ENCODE peak calls at places on chromosome 10, in five cellular contexts. O, T, V, A and P are unnamed samples.

GRCh38 chr10:31754803-31755624 is 173.6 kb downstream of the ARHGAP12 start:
- DNase-seq in O (no peak), T (no peak), V (no peak), A (no peak), P (no peak)

GRCh38 chr10:104123397-104123796 is 1.4 kb downstream of the SFR1 start:
- DNase-seq in O (peak), T (no peak), V (no peak), A (no peak), P (no peak)

GRCh38 chr10:30719832-30720231 is 90.3 kb upstream of the LYZL2 start:
- DNase-seq in O (no peak), T (no peak), V (no peak), A (no peak), P (no peak)

GRCh38 chr10:88922041-88922440 is 30.5 kb downstream of the ACTA2 start:
- DNase-seq in O (no peak), T (no peak), V (no peak), A (no peak), P (no peak)

GRCh38 chr10:105793071-105793470 is 1152.0 kb downstream of the SORCS3 start:
- DNase-seq in O (no peak), T (no peak), V (no peak), A (no peak), P (no peak)

GRCh38 chr10:84401838-84402611 is 73.6 kb downstream of the CCSER2 start:
- DNase-seq in O (no peak), T (no peak), V (no peak), A (no peak), P (no peak)

GRCh38 chr10:46250481-46250880 is 36.3 kb upstream of the ANTXRL start:
- DNase-seq in O (no peak), T (no peak), V (no peak), A (no peak), P (no peak)

GRCh38 chr10:91816986-91817385 is 18.8 kb downstream of the TNKS2 start:
- DNase-seq in O (no peak), T (no peak), V (no peak), A (no peak), P (no peak)

GRCh38 chr10:26997610-26998009 is 102.7 kb downstream of the ANKRD26 start:
- DNase-seq in O (no peak), T (no peak), V (no peak), A (no peak), P (no peak)

GRCh38 chr10:68559872-68560200 is 301 bp upstream of the TET1 start:
- DNase-seq in O (no peak), T (no peak), V (no peak), A (no peak), P (peak)

GRCh38 chr10:29714096-29714874 is 79.5 kb upstream of the SVIL start:
- DNase-seq in O (no peak), T (no peak), V (no peak), A (no peak), P (no peak)

GRCh38 chr10:132850896-132851295 is 64.9 kb upstream of the NKX6-2 start:
- DNase-seq in O (no peak), T (no peak), V (no peak), A (no peak), P (no peak)

GRCh38 chr10:4280481-4281206 is 495.6 kb upstream of the KLF6 start:
- DNase-seq in O (no peak), T (no peak), V (no peak), A (no peak), P (no peak)

GRCh38 chr10:112302335-112302734 is 19.1 kb downstream of the TECTB start:
- DNase-seq in O (no peak), T (no peak), V (no peak), A (no peak), P (no peak)

DNA sequence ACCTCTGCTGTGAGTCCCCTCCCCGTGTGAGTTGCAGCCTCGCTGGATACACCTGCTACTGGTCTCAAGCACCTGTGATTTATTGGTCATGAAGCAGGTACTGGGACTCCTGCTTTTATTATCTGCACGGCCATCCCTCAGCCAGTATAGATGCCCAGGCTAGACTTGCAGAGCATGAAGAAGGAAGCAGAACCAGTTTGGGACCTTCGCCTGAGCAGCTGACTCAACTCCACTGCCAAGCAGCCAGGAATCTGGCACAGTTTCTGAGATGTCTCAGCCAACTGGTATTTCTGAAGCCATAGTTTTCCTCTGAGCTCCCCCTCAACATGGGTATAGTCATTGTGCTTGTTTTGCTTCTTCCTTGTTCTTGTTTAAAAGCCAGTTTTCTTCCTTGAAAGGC is 28.0 kb upstream of the SLC39A12 start:
- DNase-seq in O (no peak), T (peak), V (no peak), A (no peak), P (no peak)
- TF ChIP-seq CTCF in O (no peak), T (no peak), V (no peak), A (no peak), P (no peak)

DNA sequence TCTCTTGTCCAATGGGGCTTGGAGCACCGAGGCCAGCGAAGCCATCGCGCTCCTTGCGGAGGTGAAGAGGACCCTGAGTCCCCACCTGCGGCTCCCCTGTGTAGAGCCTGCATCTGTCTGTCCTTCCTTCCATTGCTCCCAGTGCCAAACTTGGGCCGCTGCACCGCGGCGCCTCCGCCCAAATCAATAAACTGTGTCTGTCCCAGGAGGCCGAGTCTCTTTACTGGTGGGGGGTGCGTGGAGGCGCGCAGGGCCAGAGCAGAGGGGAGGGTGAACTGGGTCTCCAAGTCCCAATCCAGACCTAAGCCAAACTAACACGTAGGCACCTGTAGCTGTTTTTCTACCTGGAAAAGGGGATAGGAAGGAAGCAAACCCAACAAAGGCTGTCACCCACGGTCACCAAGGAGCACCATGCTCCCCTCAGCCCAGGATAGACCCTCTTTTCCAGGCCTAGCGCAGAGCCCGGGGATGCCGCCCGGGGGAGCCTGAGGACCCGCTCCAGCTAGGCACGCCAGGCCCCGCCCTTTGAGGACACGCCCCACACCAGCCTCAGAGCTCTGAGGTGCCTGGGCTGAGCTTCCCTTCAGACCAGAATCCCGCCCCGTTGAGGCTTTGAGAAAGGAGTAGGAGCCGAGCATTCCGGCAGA is 1.2 kb upstream of the CHAT start:
- DNase-seq in O (peak), T (no peak), V (peak), A (no peak), P (peak)
- TF ChIP-seq CTCF in O (no peak), T (no peak), V (no peak), A (no peak), P (no peak)

GRCh38 chr10:101063162-101063525 is 1.4 kb downstream of the KAZALD1 start:
- DNase-seq in O (no peak), T (no peak), V (no peak), A (no peak), P (peak)

GRCh38 chr10:101063548-101064414 is 2.0 kb downstream of the KAZALD1 start:
- DNase-seq in O (no peak), T (no peak), V (no peak), A (no peak), P (no peak)

GRCh38 chr10:101060951-101061813 is 607 bp upstream of the KAZALD1 start:
- DNase-seq in O (peak), T (peak), V (peak), A (peak), P (peak)

GRCh38 chr10:101061814-101062230 is at the start of gene KAZALD1:
- DNase-seq in O (no peak), T (no peak), V (peak), A (no peak), P (no peak)

DNA sequence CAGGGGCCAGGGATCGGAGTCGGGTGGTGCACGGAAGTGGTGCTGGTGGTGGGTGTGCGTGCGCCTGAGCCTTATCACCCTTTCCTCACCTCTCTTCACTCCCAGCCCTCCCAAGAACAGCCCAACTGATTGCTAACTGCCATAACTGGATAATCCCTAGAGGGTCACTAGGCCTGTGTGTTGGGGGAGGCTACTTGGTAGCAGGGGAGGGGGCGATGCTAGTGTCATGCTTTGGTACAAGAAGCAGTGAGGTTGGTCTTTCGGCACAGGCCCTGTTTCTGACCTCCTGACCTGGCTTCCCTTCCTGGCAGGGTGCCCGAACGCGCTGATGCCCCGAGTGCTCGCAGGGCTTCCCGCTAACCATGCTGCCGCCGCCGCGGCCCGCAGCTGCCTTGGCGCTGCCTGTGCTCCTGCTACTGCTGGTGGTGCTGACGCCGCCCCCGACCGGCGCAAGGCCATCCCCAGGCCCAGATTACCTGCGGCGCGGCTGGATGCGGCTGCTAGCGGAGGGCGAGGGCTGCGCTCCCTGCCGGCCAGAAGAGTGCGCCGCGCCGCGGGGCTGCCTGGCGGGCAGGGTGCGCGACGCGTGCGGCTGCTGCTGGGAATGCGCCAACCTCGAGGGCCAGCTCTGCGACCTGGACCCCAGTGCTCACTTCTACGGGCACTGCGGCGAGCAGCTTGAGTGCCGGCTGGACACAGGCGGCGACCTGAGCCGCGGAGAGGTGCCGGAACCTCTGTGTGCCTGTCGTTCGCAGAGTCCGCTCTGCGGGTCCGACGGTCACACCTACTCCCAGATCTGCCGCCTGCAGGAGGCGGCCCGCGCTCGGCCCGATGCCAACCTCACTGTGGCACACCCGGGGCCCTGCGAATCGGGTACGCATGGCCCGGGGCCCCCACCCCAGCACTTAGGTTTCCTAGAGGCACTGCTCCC is 707 bp downstream of the KAZALD1 start:
- DNase-seq in O (peak), T (no peak), V (peak), A (peak), P (peak)
- TF ChIP-seq CTCF in O (peak), T (peak), V (peak), A (peak), P (peak)

GRCh38 chr10:43265799-43266721 is 805 bp downstream of the RASGEF1A start:
- DNase-seq in O (peak), T (no peak), V (no peak), A (no peak), P (peak)
- TF ChIP-seq CTCF in O (no peak), T (no peak), V (no peak), A (no peak), P (peak)

DNA sequence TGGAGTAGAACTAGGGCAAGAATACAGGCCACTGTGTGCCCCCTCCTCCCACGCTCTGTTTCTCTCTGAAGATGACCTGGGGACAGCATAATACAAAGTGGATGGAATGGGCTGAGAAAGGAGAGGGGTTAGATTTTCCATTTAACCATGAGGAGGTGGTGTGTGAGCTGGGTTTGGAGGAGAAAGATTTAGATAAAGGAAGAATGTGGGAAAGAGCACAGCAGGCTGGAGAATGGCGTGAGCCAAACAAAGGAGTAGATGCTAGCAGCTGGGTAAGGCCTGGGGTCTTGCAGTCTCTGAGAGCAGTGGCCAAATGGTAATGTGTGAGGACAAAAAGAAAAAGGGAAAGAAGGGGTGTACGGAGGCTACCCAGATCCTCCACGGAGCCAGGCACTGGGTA is 8.6 kb downstream of the PNLIPRP2 start:
- DNase-seq in O (peak), T (no peak), V (no peak), A (no peak), P (no peak)
- TF ChIP-seq CTCF in O (no peak), T (no peak), V (no peak), A (no peak), P (no peak)

GRCh38 chr10:5775705-5776104 is 37.5 kb downstream of the GDI2 start:
- DNase-seq in O (peak), T (no peak), V (no peak), A (peak), P (peak)

GRCh38 chr10:5774987-5775386 is 38.2 kb downstream of the GDI2 start:
- DNase-seq in O (no peak), T (no peak), V (no peak), A (no peak), P (no peak)

GRCh38 chr10:5779753-5780152 is 33.5 kb downstream of the GDI2 start:
- DNase-seq in O (no peak), T (no peak), V (no peak), A (no peak), P (peak)

GRCh38 chr10:5776881-5777197 is 36.4 kb downstream of the GDI2 start:
- DNase-seq in O (no peak), T (no peak), V (no peak), A (no peak), P (no peak)

GRCh38 chr10:5776150-5776880 is 36.9 kb downstream of the GDI2 start:
- DNase-seq in O (no peak), T (no peak), V (no peak), A (no peak), P (no peak)
- TF ChIP-seq CTCF in O (no peak), T (no peak), V (no peak), A (no peak), P (no peak)

GRCh38 chr10:117502421-117503169 is 40.0 kb upstream of the EMX2 start:
- DNase-seq in O (no peak), T (no peak), V (no peak), A (no peak), P (no peak)

GRCh38 chr10:117504601-117505000 is 37.9 kb upstream of the EMX2 start:
- DNase-seq in O (no peak), T (no peak), V (no peak), A (no peak), P (no peak)

GRCh38 chr10:117501460-117502035 is 41.0 kb upstream of the EMX2 start:
- DNase-seq in O (no peak), T (no peak), V (no peak), A (no peak), P (no peak)

GRCh38 chr10:117503886-117504205 is 38.7 kb upstream of the EMX2 start:
- DNase-seq in O (no peak), T (no peak), V (no peak), A (no peak), P (no peak)

GRCh38 chr10:117503170-117503885 is 39.2 kb upstream of the EMX2 start:
- DNase-seq in O (peak), T (no peak), V (no peak), A (no peak), P (no peak)
- TF ChIP-seq CTCF in O (no peak), T (no peak), V (no peak), A (no peak), P (no peak)

GRCh38 chr10:930415-931325 is 835 bp downstream of the LARP4B start:
- DNase-seq in O (peak), T (no peak), V (no peak), A (no peak), P (peak)
- TF ChIP-seq CTCF in O (peak), T (no peak), V (no peak), A (no peak), P (no peak)

GRCh38 chr10:78420946-78421732 is 387.5 kb downstream of the RPS24 start:
- DNase-seq in O (no peak), T (no peak), V (no peak), A (no peak), P (no peak)

GRCh38 chr10:78427497-78428031 is 393.9 kb downstream of the RPS24 start:
- DNase-seq in O (no peak), T (no peak), V (no peak), A (no peak), P (no peak)

GRCh38 chr10:78426181-78426580 is 392.5 kb downstream of the RPS24 start:
- DNase-seq in O (no peak), T (no peak), V (no peak), A (no peak), P (no peak)

GRCh38 chr10:78428579-78428978 is 394.9 kb downstream of the RPS24 start:
- DNase-seq in O (no peak), T (no peak), V (no peak), A (no peak), P (no peak)

GRCh38 chr10:78424721-78425120 is 391.1 kb downstream of the RPS24 start:
- DNase-seq in O (no peak), T (no peak), V (no peak), A (no peak), P (no peak)
- TF ChIP-seq CTCF in O (no peak), T (no peak), V (no peak), A (peak), P (no peak)